ENCODE peak calls at places on chromosomes 13 and 19, in five cellular contexts. X, E, M, L and J are unnamed samples.

GRCh38 chr19:49409441-49410029 is 13.7 kb downstream of the PTH2 start:
- DNase-seq in X (no peak), E (no peak), M (peak; percentile 42), L (no peak), J (no peak)

GRCh38 chr19:55314396-55314795 is 10.7 kb downstream of the TMEM150B start:
- DNase-seq in X (no peak), E (no peak), M (no peak), L (no peak), J (no peak)

GRCh38 chr19:56537442-56537841 is 1.3 kb upstream of the ZFP28 start:
- DNase-seq in X (no peak), E (no peak), M (no peak), L (no peak), J (no peak)

GRCh38 chr13:87129602-87130300 is 541.4 kb upstream of the SLITRK5 start:
- DNase-seq in X (no peak), E (no peak), M (no peak), L (no peak), J (no peak)

GRCh38 chr13:45231722-45232121 is 30.9 kb upstream of the KCTD4 start:
- DNase-seq in X (no peak), E (no peak), M (no peak), L (no peak), J (no peak)

GRCh38 chr13:48730971-48731658 is 77.4 kb downstream of the CYSLTR2 start:
- DNase-seq in X (no peak), E (no peak), M (no peak), L (no peak), J (no peak)

GRCh38 chr19:41575998-41576397 is at the start of gene CEACAM21:
- DNase-seq in X (no peak), E (peak; percentile 56), M (peak; percentile 47), L (no peak), J (no peak)

GRCh38 chr13:112719016-112719415 is 29.2 kb downstream of the ATP11A start:
- DNase-seq in X (no peak), E (no peak), M (no peak), L (no peak), J (no peak)

GRCh38 chr13:27264181-27264580 is 6.4 kb upstream of the RASL11A start:
- DNase-seq in X (no peak), E (no peak), M (no peak), L (no peak), J (no peak)

GRCh38 chr13:113660066-113660465 is 2.1 kb upstream of the ATP4B start:
- DNase-seq in X (no peak), E (peak; percentile 4), M (no peak), L (no peak), J (no peak)

GRCh38 chr19:58562126-58563033 is 4.0 kb upstream of the UBE2M start:
- DNase-seq in X (no peak), E (no peak), M (no peak), L (no peak), J (no peak)

GRCh38 chr13:30978981-30979956 is 46.8 kb downstream of the TEX26 start:
- DNase-seq in X (no peak), E (no peak), M (no peak), L (no peak), J (no peak)

GRCh38 chr13:97255515-97255999 is 33.4 kb downstream of the MBNL2 start:
- DNase-seq in X (no peak), E (no peak), M (no peak), L (no peak), J (no peak)

GRCh38 chr13:75231235-75231634 is 250.7 kb downstream of the TBC1D4 start:
- DNase-seq in X (no peak), E (no peak), M (no peak), L (no peak), J (no peak)

GRCh38 chr19:18290250-18291018 is 9.0 kb upstream of the JUND start:
- DNase-seq in X (no peak), E (no peak), M (no peak), L (no peak), J (no peak)

GRCh38 chr13:110006304-110006703 is 219.9 kb upstream of the IRS2 start:
- DNase-seq in X (peak; percentile 52), E (no peak), M (no peak), L (no peak), J (peak; percentile 30)

GRCh38 chr19:6773323-6773931 is 919 bp downstream of the VAV1 start:
- DNase-seq in X (no peak), E (peak; percentile 33), M (peak; percentile 74), L (no peak), J (no peak)

GRCh38 chr13:75931116-75931515 is 295.0 kb downstream of the LMO7 start:
- DNase-seq in X (no peak), E (no peak), M (no peak), L (no peak), J (no peak)

GRCh38 chr13:110506859-110507566 is 54.5 kb downstream of the RAB20 start:
- DNase-seq in X (no peak), E (peak; percentile 77), M (no peak), L (peak; percentile 33), J (peak; percentile 86)

GRCh38 chr13:114108894-114109293 is 23.5 kb downstream of the RASA3 start:
- DNase-seq in X (no peak), E (no peak), M (no peak), L (peak; percentile 11), J (no peak)

GRCh38 chr13:59641758-59642157 is 522.0 kb downstream of the DIAPH3 start:
- DNase-seq in X (no peak), E (no peak), M (no peak), L (no peak), J (no peak)

GRCh38 chr19:8367327-8368001 is 3.5 kb downstream of the ANGPTL4 start:
- DNase-seq in X (peak; percentile 91), E (peak; percentile 89), M (no peak), L (peak; percentile 75), J (no peak)

GRCh38 chr13:46388308-46388707 is 1.3 kb upstream of the RUBCNL start:
- DNase-seq in X (no peak), E (no peak), M (no peak), L (no peak), J (no peak)

GRCh38 chr13:81738364-81738763 is 1397.4 kb upstream of the SPRY2 start:
- DNase-seq in X (peak; percentile 2), E (no peak), M (no peak), L (no peak), J (no peak)

GRCh38 chr19:53884256-53884655 is 2.3 kb downstream of the PRKCG start:
- DNase-seq in X (no peak), E (no peak), M (no peak), L (no peak), J (no peak)

GRCh38 chr19:1223018-1223855 is 14.6 kb downstream of the CBARP start:
- DNase-seq in X (no peak), E (peak; percentile 31), M (no peak), L (no peak), J (no peak)

GRCh38 chr19:7677664-7678311 is 898 bp downstream of the MCEMP1 start:
- DNase-seq in X (no peak), E (no peak), M (no peak), L (no peak), J (no peak)

GRCh38 chr19:18831524-18832330 is at the start of gene UPF1:
- DNase-seq in X (peak; percentile 69), E (peak; percentile 95), M (peak; percentile 74), L (peak; percentile 77), J (peak; percentile 61)

GRCh38 chr19:43765109-43765876 is 10.5 kb upstream of the SMG9 start:
- DNase-seq in X (peak; percentile 86), E (peak; percentile 35), M (peak; percentile 93), L (no peak), J (no peak)

GRCh38 chr19:53037101-53038097 is 7.1 kb upstream of the ERVV-2 start:
- DNase-seq in X (no peak), E (peak; percentile 9), M (no peak), L (no peak), J (no peak)

GRCh38 chr13:36862002-36862706 is 43.1 kb downstream of the RFXAP start:
- DNase-seq in X (no peak), E (no peak), M (no peak), L (no peak), J (no peak)

DNA sequence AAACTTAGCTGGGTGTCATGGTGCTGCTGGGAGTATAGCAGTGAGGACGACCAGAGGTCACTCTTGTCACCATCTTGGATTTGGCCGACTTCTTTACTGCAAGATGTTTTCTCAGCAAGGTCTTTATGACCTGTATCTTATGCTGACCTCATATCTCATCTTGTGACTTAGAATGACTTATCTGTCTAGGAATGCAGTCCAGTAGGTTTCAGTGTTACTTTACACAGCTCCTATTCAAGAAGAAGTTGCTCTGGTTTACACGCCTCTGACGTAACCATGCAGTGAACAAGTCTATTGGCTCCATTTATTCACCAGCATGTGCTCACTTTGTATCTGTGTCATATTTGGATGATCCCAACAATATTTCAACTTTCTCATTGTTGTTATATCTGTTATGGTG is 26.7 kb downstream of the ZNF850 start:
- DNase-seq in X (no peak), E (no peak), M (no peak), L (no peak), J (no peak)
- H3K4me3 ChIP-seq in X (no peak overlapping the region), E (no peak overlapping the region), M (no peak overlapping the region), L (no peak overlapping the region), J (no peak overlapping the region)

GRCh38 chr19:38134538-38135149 is 89.4 kb downstream of the DPF1 start:
- DNase-seq in X (no peak), E (no peak), M (peak; percentile 13), L (no peak), J (no peak)
- TF ChIP-seq CTCF in X (peak; percentile 65), E (peak; percentile 37), M (peak; percentile 72), L (no peak), J (peak; percentile 56)

GRCh38 chr13:107883561-107884175 is 331.7 kb downstream of the LIG4 start:
- DNase-seq in X (peak; percentile 88), E (no peak), M (no peak), L (no peak), J (no peak)
- H3K4me3 ChIP-seq in X (no peak overlapping the region), E (no peak overlapping the region), M (no peak overlapping the region), L (no peak overlapping the region), J (no peak overlapping the region)

DNA sequence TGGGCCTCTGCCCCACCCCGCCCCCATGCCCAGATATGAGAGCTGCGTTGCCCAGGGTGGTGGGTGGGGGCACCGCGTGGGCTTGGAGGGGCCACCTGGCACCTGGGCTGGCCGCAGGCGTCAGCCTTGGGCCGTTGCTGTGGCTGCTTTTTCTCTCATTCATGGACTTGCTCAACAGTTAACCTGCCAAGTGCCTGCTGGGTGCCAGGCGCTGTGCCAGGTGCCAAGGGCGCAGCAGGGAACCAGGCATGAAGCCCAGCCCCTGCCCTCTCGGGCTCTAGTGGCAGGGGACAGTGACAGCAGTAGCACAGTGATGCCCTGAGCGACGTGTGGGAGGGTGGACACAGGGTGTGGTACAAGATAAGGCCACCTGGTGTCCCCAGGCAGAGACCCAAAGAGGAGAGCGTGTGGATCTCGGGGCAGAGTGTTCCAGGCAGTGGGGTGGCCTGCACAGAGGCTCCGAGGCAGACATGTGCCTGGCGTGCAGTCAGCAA is 28.1 kb downstream of the DHX34 start:
- DNase-seq in X (no peak), E (peak; percentile 71), M (no peak), L (no peak), J (peak; percentile 46)
- TF ChIP-seq CTCF in X (no peak), E (no peak), M (no peak), L (no peak), J (no peak)